ENCODE peak calls at places on chromosomes 16 and 17, in eight cellular contexts. One of them, this sample, is unnamed.

GRCh38 chr16:27286446-27286845 is 17.9 kb upstream of the NSMCE1 start:
- DNase-seq in KBM-7: peak; percentile 29
- DNase-seq in NCI-H2029: no peak
- DNase-seq in activated CD8-positive, alpha-beta T cell treated with anti-CD3 and anti-CD28 coated beads, Interleukin-2, amount 10 ng/mL, durations not matched to agents 7 days and 5 days: no peak
- DNase-seq in lower leg skin: peak; percentile 66
- DNase-seq in HT-29: no peak
- DNase-seq in stimulated activated CD4-positive, alpha-beta T cell treated with anti-CD3 and anti-CD28 coated beads, Interleukin-2, amount 100 ng/mL, for 24 hours: no peak
- DNase-seq in fibroblast of pulmonary artery: peak; percentile 96
- DNase-seq in this sample: peak; percentile 48

GRCh38 chr17:43428524-43428923 is 29.7 kb downstream of the ARL4D start:
- DNase-seq in activated CD8-positive, alpha-beta T cell treated with anti-CD3 and anti-CD28 coated beads, Interleukin-2, amount 10 ng/mL, durations not matched to agents 7 days and 5 days: no peak
- DNase-seq in NCI-H2029: no peak
- DNase-seq in stimulated activated CD4-positive, alpha-beta T cell treated with anti-CD3 and anti-CD28 coated beads, Interleukin-2, amount 100 ng/mL, for 24 hours: no peak
- DNase-seq in fibroblast of pulmonary artery: no peak
- DNase-seq in HT-29: no peak
- DNase-seq in KBM-7: no peak
- DNase-seq in lower leg skin: no peak
- DNase-seq in this sample: no peak

GRCh38 chr16:2532494-2533141 is 1.4 kb upstream of the CEMP1 start:
- DNase-seq in activated CD8-positive, alpha-beta T cell treated with anti-CD3 and anti-CD28 coated beads, Interleukin-2, amount 10 ng/mL, durations not matched to agents 7 days and 5 days: peak; percentile 73
- DNase-seq in KBM-7: peak; percentile 75
- DNase-seq in lower leg skin: peak; percentile 91
- DNase-seq in fibroblast of pulmonary artery: peak; percentile 53
- DNase-seq in HT-29: peak; percentile 79
- DNase-seq in stimulated activated CD4-positive, alpha-beta T cell treated with anti-CD3 and anti-CD28 coated beads, Interleukin-2, amount 100 ng/mL, for 24 hours: peak; percentile 65
- DNase-seq in NCI-H2029: peak; percentile 83
- DNase-seq in this sample: no peak

GRCh38 chr17:53662608-53663007 is 160.1 kb upstream of the KIF2B start:
- DNase-seq in fibroblast of pulmonary artery: no peak
- DNase-seq in KBM-7: no peak
- DNase-seq in stimulated activated CD4-positive, alpha-beta T cell treated with anti-CD3 and anti-CD28 coated beads, Interleukin-2, amount 100 ng/mL, for 24 hours: no peak
- DNase-seq in activated CD8-positive, alpha-beta T cell treated with anti-CD3 and anti-CD28 coated beads, Interleukin-2, amount 10 ng/mL, durations not matched to agents 7 days and 5 days: no peak
- DNase-seq in HT-29: no peak
- DNase-seq in NCI-H2029: no peak
- DNase-seq in lower leg skin: no peak
- DNase-seq in this sample: no peak

GRCh38 chr16:69513180-69513966 is 52.4 kb upstream of the NFAT5 start:
- DNase-seq in lower leg skin: no peak
- DNase-seq in HT-29: peak; percentile 38
- DNase-seq in KBM-7: no peak
- DNase-seq in activated CD8-positive, alpha-beta T cell treated with anti-CD3 and anti-CD28 coated beads, Interleukin-2, amount 10 ng/mL, durations not matched to agents 7 days and 5 days: no peak
- DNase-seq in NCI-H2029: no peak
- DNase-seq in fibroblast of pulmonary artery: no peak
- DNase-seq in stimulated activated CD4-positive, alpha-beta T cell treated with anti-CD3 and anti-CD28 coated beads, Interleukin-2, amount 100 ng/mL, for 24 hours: no peak
- DNase-seq in this sample: no peak

GRCh38 chr16:66188786-66189725 is 177.4 kb upstream of the CDH5 start:
- DNase-seq in fibroblast of pulmonary artery: peak; percentile 80
- DNase-seq in NCI-H2029: no peak
- DNase-seq in activated CD8-positive, alpha-beta T cell treated with anti-CD3 and anti-CD28 coated beads, Interleukin-2, amount 10 ng/mL, durations not matched to agents 7 days and 5 days: no peak
- DNase-seq in HT-29: no peak
- DNase-seq in KBM-7: no peak
- DNase-seq in lower leg skin: no peak
- DNase-seq in stimulated activated CD4-positive, alpha-beta T cell treated with anti-CD3 and anti-CD28 coated beads, Interleukin-2, amount 100 ng/mL, for 24 hours: no peak
- DNase-seq in this sample: peak; percentile 47

GRCh38 chr17:44919885-44920564 is 4.7 kb upstream of the GFAP start:
- DNase-seq in KBM-7: peak; percentile 73
- DNase-seq in stimulated activated CD4-positive, alpha-beta T cell treated with anti-CD3 and anti-CD28 coated beads, Interleukin-2, amount 100 ng/mL, for 24 hours: peak; percentile 62
- DNase-seq in activated CD8-positive, alpha-beta T cell treated with anti-CD3 and anti-CD28 coated beads, Interleukin-2, amount 10 ng/mL, durations not matched to agents 7 days and 5 days: peak; percentile 76
- DNase-seq in NCI-H2029: peak; percentile 30
- DNase-seq in fibroblast of pulmonary artery: peak; percentile 87
- DNase-seq in lower leg skin: peak; percentile 92
- DNase-seq in HT-29: peak; percentile 76
- DNase-seq in this sample: peak; percentile 78

GRCh38 chr17:49249292-49249794 is 18.8 kb upstream of the PHOSPHO1 start:
- DNase-seq in KBM-7: no peak
- DNase-seq in stimulated activated CD4-positive, alpha-beta T cell treated with anti-CD3 and anti-CD28 coated beads, Interleukin-2, amount 100 ng/mL, for 24 hours: no peak
- DNase-seq in HT-29: no peak
- DNase-seq in fibroblast of pulmonary artery: peak; percentile 41
- DNase-seq in NCI-H2029: no peak
- DNase-seq in lower leg skin: no peak
- DNase-seq in activated CD8-positive, alpha-beta T cell treated with anti-CD3 and anti-CD28 coated beads, Interleukin-2, amount 10 ng/mL, durations not matched to agents 7 days and 5 days: no peak
- DNase-seq in this sample: no peak

GRCh38 chr17:20190605-20191004 is 181.4 kb downstream of the SPECC1 start:
- DNase-seq in activated CD8-positive, alpha-beta T cell treated with anti-CD3 and anti-CD28 coated beads, Interleukin-2, amount 10 ng/mL, durations not matched to agents 7 days and 5 days: no peak
- DNase-seq in stimulated activated CD4-positive, alpha-beta T cell treated with anti-CD3 and anti-CD28 coated beads, Interleukin-2, amount 100 ng/mL, for 24 hours: no peak
- DNase-seq in fibroblast of pulmonary artery: no peak
- DNase-seq in KBM-7: no peak
- DNase-seq in NCI-H2029: no peak
- DNase-seq in lower leg skin: no peak
- DNase-seq in HT-29: no peak
- DNase-seq in this sample: peak; percentile 38

GRCh38 chr17:1379930-1380313 is 20.1 kb downstream of the YWHAE start:
- DNase-seq in stimulated activated CD4-positive, alpha-beta T cell treated with anti-CD3 and anti-CD28 coated beads, Interleukin-2, amount 100 ng/mL, for 24 hours: no peak
- DNase-seq in activated CD8-positive, alpha-beta T cell treated with anti-CD3 and anti-CD28 coated beads, Interleukin-2, amount 10 ng/mL, durations not matched to agents 7 days and 5 days: no peak
- DNase-seq in HT-29: no peak
- DNase-seq in lower leg skin: no peak
- DNase-seq in KBM-7: no peak
- DNase-seq in NCI-H2029: no peak
- DNase-seq in fibroblast of pulmonary artery: no peak
- DNase-seq in this sample: no peak

GRCh38 chr16:86579268-86580062 is 1.1 kb downstream of the FOXL1 start:
- DNase-seq in KBM-7: no peak
- DNase-seq in stimulated activated CD4-positive, alpha-beta T cell treated with anti-CD3 and anti-CD28 coated beads, Interleukin-2, amount 100 ng/mL, for 24 hours: no peak
- DNase-seq in lower leg skin: peak; percentile 65
- DNase-seq in HT-29: no peak
- DNase-seq in NCI-H2029: no peak
- DNase-seq in fibroblast of pulmonary artery: no peak
- DNase-seq in activated CD8-positive, alpha-beta T cell treated with anti-CD3 and anti-CD28 coated beads, Interleukin-2, amount 10 ng/mL, durations not matched to agents 7 days and 5 days: no peak
- DNase-seq in this sample: no peak

GRCh38 chr16:89144681-89145080 is 26.9 kb upstream of the CDH15 start:
- DNase-seq in fibroblast of pulmonary artery: no peak
- DNase-seq in activated CD8-positive, alpha-beta T cell treated with anti-CD3 and anti-CD28 coated beads, Interleukin-2, amount 10 ng/mL, durations not matched to agents 7 days and 5 days: no peak
- DNase-seq in HT-29: no peak
- DNase-seq in KBM-7: no peak
- DNase-seq in lower leg skin: no peak
- DNase-seq in NCI-H2029: no peak
- DNase-seq in stimulated activated CD4-positive, alpha-beta T cell treated with anti-CD3 and anti-CD28 coated beads, Interleukin-2, amount 100 ng/mL, for 24 hours: no peak
- DNase-seq in this sample: no peak

GRCh38 chr17:58755577-58756245 is at the start of gene PPM1E:
- DNase-seq in lower leg skin: no peak
- DNase-seq in HT-29: no peak
- DNase-seq in fibroblast of pulmonary artery: peak; percentile 38
- DNase-seq in activated CD8-positive, alpha-beta T cell treated with anti-CD3 and anti-CD28 coated beads, Interleukin-2, amount 10 ng/mL, durations not matched to agents 7 days and 5 days: peak; percentile 55
- DNase-seq in stimulated activated CD4-positive, alpha-beta T cell treated with anti-CD3 and anti-CD28 coated beads, Interleukin-2, amount 100 ng/mL, for 24 hours: peak; percentile 64
- DNase-seq in NCI-H2029: peak; percentile 44
- DNase-seq in KBM-7: peak; percentile 82
- DNase-seq in this sample: peak; percentile 40

GRCh38 chr17:65888649-65889048 is 303.3 kb downstream of the CEP112 start:
- DNase-seq in NCI-H2029: no peak
- DNase-seq in fibroblast of pulmonary artery: peak; percentile 72
- DNase-seq in activated CD8-positive, alpha-beta T cell treated with anti-CD3 and anti-CD28 coated beads, Interleukin-2, amount 10 ng/mL, durations not matched to agents 7 days and 5 days: no peak
- DNase-seq in HT-29: no peak
- DNase-seq in KBM-7: no peak
- DNase-seq in stimulated activated CD4-positive, alpha-beta T cell treated with anti-CD3 and anti-CD28 coated beads, Interleukin-2, amount 100 ng/mL, for 24 hours: no peak
- DNase-seq in lower leg skin: no peak
- DNase-seq in this sample: no peak

GRCh38 chr16:50491516-50491915 is 56.7 kb upstream of the NKD1 start:
- DNase-seq in stimulated activated CD4-positive, alpha-beta T cell treated with anti-CD3 and anti-CD28 coated beads, Interleukin-2, amount 100 ng/mL, for 24 hours: no peak
- DNase-seq in KBM-7: no peak
- DNase-seq in HT-29: no peak
- DNase-seq in NCI-H2029: no peak
- DNase-seq in fibroblast of pulmonary artery: no peak
- DNase-seq in activated CD8-positive, alpha-beta T cell treated with anti-CD3 and anti-CD28 coated beads, Interleukin-2, amount 10 ng/mL, durations not matched to agents 7 days and 5 days: no peak
- DNase-seq in lower leg skin: peak; percentile 64
- DNase-seq in this sample: no peak

GRCh38 chr17:787641-788221 is 5.6 kb downstream of the MRM3 start:
- DNase-seq in KBM-7: no peak
- DNase-seq in fibroblast of pulmonary artery: no peak
- DNase-seq in NCI-H2029: no peak
- DNase-seq in lower leg skin: peak; percentile 65
- DNase-seq in stimulated activated CD4-positive, alpha-beta T cell treated with anti-CD3 and anti-CD28 coated beads, Interleukin-2, amount 100 ng/mL, for 24 hours: no peak
- DNase-seq in HT-29: no peak
- DNase-seq in activated CD8-positive, alpha-beta T cell treated with anti-CD3 and anti-CD28 coated beads, Interleukin-2, amount 10 ng/mL, durations not matched to agents 7 days and 5 days: no peak
- DNase-seq in this sample: no peak

GRCh38 chr17:68305132-68305531 is 13.8 kb downstream of the ARSG start:
- DNase-seq in KBM-7: no peak
- DNase-seq in activated CD8-positive, alpha-beta T cell treated with anti-CD3 and anti-CD28 coated beads, Interleukin-2, amount 10 ng/mL, durations not matched to agents 7 days and 5 days: no peak
- DNase-seq in NCI-H2029: no peak
- DNase-seq in stimulated activated CD4-positive, alpha-beta T cell treated with anti-CD3 and anti-CD28 coated beads, Interleukin-2, amount 100 ng/mL, for 24 hours: no peak
- DNase-seq in lower leg skin: no peak
- DNase-seq in HT-29: no peak
- DNase-seq in fibroblast of pulmonary artery: peak; percentile 42
- DNase-seq in this sample: no peak

GRCh38 chr16:30925646-30926332 is 2.4 kb downstream of the FBXL19 start:
- DNase-seq in activated CD8-positive, alpha-beta T cell treated with anti-CD3 and anti-CD28 coated beads, Interleukin-2, amount 10 ng/mL, durations not matched to agents 7 days and 5 days: no peak
- DNase-seq in HT-29: no peak
- DNase-seq in lower leg skin: peak; percentile 89
- DNase-seq in NCI-H2029: no peak
- DNase-seq in fibroblast of pulmonary artery: no peak
- DNase-seq in stimulated activated CD4-positive, alpha-beta T cell treated with anti-CD3 and anti-CD28 coated beads, Interleukin-2, amount 100 ng/mL, for 24 hours: no peak
- DNase-seq in KBM-7: no peak
- DNase-seq in this sample: no peak

GRCh38 chr17:42347606-42348005 is 40.6 kb downstream of the STAT3 start:
- DNase-seq in HT-29: no peak
- DNase-seq in KBM-7: no peak
- DNase-seq in lower leg skin: no peak
- DNase-seq in activated CD8-positive, alpha-beta T cell treated with anti-CD3 and anti-CD28 coated beads, Interleukin-2, amount 10 ng/mL, durations not matched to agents 7 days and 5 days: no peak
- DNase-seq in stimulated activated CD4-positive, alpha-beta T cell treated with anti-CD3 and anti-CD28 coated beads, Interleukin-2, amount 100 ng/mL, for 24 hours: no peak
- DNase-seq in fibroblast of pulmonary artery: no peak
- DNase-seq in NCI-H2029: no peak
- DNase-seq in this sample: no peak

GRCh38 chr17:22203208-22203715 is 510.9 kb downstream of the KCNJ18 start:
- DNase-seq in stimulated activated CD4-positive, alpha-beta T cell treated with anti-CD3 and anti-CD28 coated beads, Interleukin-2, amount 100 ng/mL, for 24 hours: no peak
- DNase-seq in activated CD8-positive, alpha-beta T cell treated with anti-CD3 and anti-CD28 coated beads, Interleukin-2, amount 10 ng/mL, durations not matched to agents 7 days and 5 days: no peak
- DNase-seq in KBM-7: no peak
- DNase-seq in HT-29: no peak
- DNase-seq in lower leg skin: peak; percentile 75
- DNase-seq in NCI-H2029: no peak
- DNase-seq in fibroblast of pulmonary artery: no peak
- DNase-seq in this sample: no peak

GRCh38 chr17:13498184-13498583 is 103.5 kb downstream of the HS3ST3A1 start:
- DNase-seq in stimulated activated CD4-positive, alpha-beta T cell treated with anti-CD3 and anti-CD28 coated beads, Interleukin-2, amount 100 ng/mL, for 24 hours: no peak
- DNase-seq in KBM-7: no peak
- DNase-seq in fibroblast of pulmonary artery: no peak
- DNase-seq in NCI-H2029: no peak
- DNase-seq in activated CD8-positive, alpha-beta T cell treated with anti-CD3 and anti-CD28 coated beads, Interleukin-2, amount 10 ng/mL, durations not matched to agents 7 days and 5 days: no peak
- DNase-seq in lower leg skin: no peak
- DNase-seq in HT-29: no peak
- DNase-seq in this sample: no peak

GRCh38 chr17:20302191-20302917 is 165.0 kb downstream of the LGALS9B start:
- DNase-seq in lower leg skin: no peak
- DNase-seq in fibroblast of pulmonary artery: no peak
- DNase-seq in activated CD8-positive, alpha-beta T cell treated with anti-CD3 and anti-CD28 coated beads, Interleukin-2, amount 10 ng/mL, durations not matched to agents 7 days and 5 days: no peak
- DNase-seq in NCI-H2029: no peak
- DNase-seq in stimulated activated CD4-positive, alpha-beta T cell treated with anti-CD3 and anti-CD28 coated beads, Interleukin-2, amount 100 ng/mL, for 24 hours: no peak
- DNase-seq in HT-29: no peak
- DNase-seq in KBM-7: no peak
- DNase-seq in this sample: no peak

GRCh38 chr17:73786286-73786743 is 142.1 kb upstream of the SDK2 start:
- DNase-seq in HT-29: no peak
- DNase-seq in lower leg skin: peak; percentile 83
- DNase-seq in stimulated activated CD4-positive, alpha-beta T cell treated with anti-CD3 and anti-CD28 coated beads, Interleukin-2, amount 100 ng/mL, for 24 hours: no peak
- DNase-seq in fibroblast of pulmonary artery: no peak
- DNase-seq in activated CD8-positive, alpha-beta T cell treated with anti-CD3 and anti-CD28 coated beads, Interleukin-2, amount 10 ng/mL, durations not matched to agents 7 days and 5 days: no peak
- DNase-seq in KBM-7: no peak
- DNase-seq in NCI-H2029: no peak
- DNase-seq in this sample: no peak

GRCh38 chr16:68605746-68606145 is 39.4 kb upstream of the CDH3 start:
- DNase-seq in KBM-7: no peak
- DNase-seq in stimulated activated CD4-positive, alpha-beta T cell treated with anti-CD3 and anti-CD28 coated beads, Interleukin-2, amount 100 ng/mL, for 24 hours: no peak
- DNase-seq in fibroblast of pulmonary artery: no peak
- DNase-seq in lower leg skin: no peak
- DNase-seq in NCI-H2029: no peak
- DNase-seq in HT-29: no peak
- DNase-seq in activated CD8-positive, alpha-beta T cell treated with anti-CD3 and anti-CD28 coated beads, Interleukin-2, amount 10 ng/mL, durations not matched to agents 7 days and 5 days: no peak
- DNase-seq in this sample: no peak

GRCh38 chr16:2954647-2955381 is 9.3 kb upstream of the KREMEN2 start:
- DNase-seq in KBM-7: no peak
- DNase-seq in stimulated activated CD4-positive, alpha-beta T cell treated with anti-CD3 and anti-CD28 coated beads, Interleukin-2, amount 100 ng/mL, for 24 hours: no peak
- DNase-seq in activated CD8-positive, alpha-beta T cell treated with anti-CD3 and anti-CD28 coated beads, Interleukin-2, amount 10 ng/mL, durations not matched to agents 7 days and 5 days: no peak
- DNase-seq in NCI-H2029: no peak
- DNase-seq in HT-29: no peak
- DNase-seq in lower leg skin: no peak
- DNase-seq in fibroblast of pulmonary artery: no peak
- DNase-seq in this sample: no peak

GRCh38 chr17:65055708-65056638 is 567 bp downstream of the GNA13 start:
- DNase-seq in fibroblast of pulmonary artery: no peak
- DNase-seq in NCI-H2029: no peak
- DNase-seq in stimulated activated CD4-positive, alpha-beta T cell treated with anti-CD3 and anti-CD28 coated beads, Interleukin-2, amount 100 ng/mL, for 24 hours: peak; percentile 57
- DNase-seq in KBM-7: peak; percentile 55
- DNase-seq in lower leg skin: peak; percentile 94
- DNase-seq in HT-29: peak; percentile 55
- DNase-seq in activated CD8-positive, alpha-beta T cell treated with anti-CD3 and anti-CD28 coated beads, Interleukin-2, amount 10 ng/mL, durations not matched to agents 7 days and 5 days: peak; percentile 61
- DNase-seq in this sample: peak; percentile 79

This sample was measured in globus pallidus.